ENCODE peak calls at places on chromosomes 4 and X, in five cellular contexts. One of them, this sample, is unnamed.

GRCh38 chrX:153828308-153828707 is 2.0 kb downstream of the PDZD4 start:
- DNase-seq in stimulated activated CD4-positive, alpha-beta T cell treated with anti-CD3 and anti-CD28 coated beads, Interleukin-4, amount 100 ng/mL, for 48 hours: no peak
- DNase-seq in GM10248: peak
- DNase-seq in choroid plexus epithelial cell: peak
- DNase-seq in astrocyte of the spinal cord: no peak
- DNase-seq in this sample: no peak

GRCh38 chrX:152904151-152905080 is 6.5 kb downstream of the ZNF185 start:
- DNase-seq in stimulated activated CD4-positive, alpha-beta T cell treated with anti-CD3 and anti-CD28 coated beads, Interleukin-4, amount 100 ng/mL, for 48 hours: no peak
- DNase-seq in GM10248: peak
- DNase-seq in choroid plexus epithelial cell: peak
- DNase-seq in astrocyte of the spinal cord: peak
- DNase-seq in this sample: peak

GRCh38 chr4:122652379-122652778 is 31.5 kb upstream of the IL21 start:
- DNase-seq in stimulated activated CD4-positive, alpha-beta T cell treated with anti-CD3 and anti-CD28 coated beads, Interleukin-4, amount 100 ng/mL, for 48 hours: peak
- DNase-seq in GM10248: peak
- DNase-seq in choroid plexus epithelial cell: peak
- DNase-seq in astrocyte of the spinal cord: peak
- DNase-seq in this sample: peak

GRCh38 chr4:3250956-3251690 is 2.2 kb downstream of the MSANTD1 start:
- DNase-seq in stimulated activated CD4-positive, alpha-beta T cell treated with anti-CD3 and anti-CD28 coated beads, Interleukin-4, amount 100 ng/mL, for 48 hours: no peak
- DNase-seq in GM10248: no peak
- DNase-seq in choroid plexus epithelial cell: peak
- DNase-seq in astrocyte of the spinal cord: no peak
- DNase-seq in this sample: no peak

GRCh38 chr4:3218824-3219760 is 29.9 kb upstream of the MSANTD1 start:
- DNase-seq in stimulated activated CD4-positive, alpha-beta T cell treated with anti-CD3 and anti-CD28 coated beads, Interleukin-4, amount 100 ng/mL, for 48 hours: no peak
- DNase-seq in GM10248: no peak
- DNase-seq in choroid plexus epithelial cell: no peak
- DNase-seq in astrocyte of the spinal cord: no peak
- DNase-seq in this sample: no peak

GRCh38 chrX:42951747-42952146 is 173.8 kb upstream of the PPP1R2C start:
- DNase-seq in stimulated activated CD4-positive, alpha-beta T cell treated with anti-CD3 and anti-CD28 coated beads, Interleukin-4, amount 100 ng/mL, for 48 hours: no peak
- DNase-seq in GM10248: no peak
- DNase-seq in choroid plexus epithelial cell: no peak
- DNase-seq in astrocyte of the spinal cord: no peak
- DNase-seq in this sample: no peak

GRCh38 chrX:149527705-149528104 is 13.1 kb upstream of the EOLA1 start:
- DNase-seq in stimulated activated CD4-positive, alpha-beta T cell treated with anti-CD3 and anti-CD28 coated beads, Interleukin-4, amount 100 ng/mL, for 48 hours: no peak
- DNase-seq in GM10248: no peak
- DNase-seq in choroid plexus epithelial cell: peak
- DNase-seq in astrocyte of the spinal cord: peak
- DNase-seq in this sample: peak

GRCh38 chrX:69065451-69065850 is 99.8 kb downstream of the PJA1 start:
- DNase-seq in stimulated activated CD4-positive, alpha-beta T cell treated with anti-CD3 and anti-CD28 coated beads, Interleukin-4, amount 100 ng/mL, for 48 hours: no peak
- DNase-seq in GM10248: no peak
- DNase-seq in choroid plexus epithelial cell: peak
- DNase-seq in astrocyte of the spinal cord: no peak
- DNase-seq in this sample: peak

GRCh38 chr4:158621729-158622128 is 50.0 kb downstream of the C4orf46 start:
- DNase-seq in stimulated activated CD4-positive, alpha-beta T cell treated with anti-CD3 and anti-CD28 coated beads, Interleukin-4, amount 100 ng/mL, for 48 hours: no peak
- DNase-seq in GM10248: no peak
- DNase-seq in choroid plexus epithelial cell: no peak
- DNase-seq in astrocyte of the spinal cord: no peak
- DNase-seq in this sample: no peak

GRCh38 chr4:1369091-1369450 is 22.1 kb downstream of the UVSSA start:
- DNase-seq in stimulated activated CD4-positive, alpha-beta T cell treated with anti-CD3 and anti-CD28 coated beads, Interleukin-4, amount 100 ng/mL, for 48 hours: no peak
- DNase-seq in GM10248: no peak
- DNase-seq in choroid plexus epithelial cell: no peak
- DNase-seq in astrocyte of the spinal cord: no peak
- DNase-seq in this sample: no peak

GRCh38 chr4:41693629-41694028 is 54.9 kb downstream of the PHOX2B start:
- DNase-seq in stimulated activated CD4-positive, alpha-beta T cell treated with anti-CD3 and anti-CD28 coated beads, Interleukin-4, amount 100 ng/mL, for 48 hours: no peak
- DNase-seq in GM10248: no peak
- DNase-seq in choroid plexus epithelial cell: peak
- DNase-seq in astrocyte of the spinal cord: peak
- DNase-seq in this sample: peak

GRCh38 chr4:81215219-81215892 is at the start of gene PRKG2:
- DNase-seq in stimulated activated CD4-positive, alpha-beta T cell treated with anti-CD3 and anti-CD28 coated beads, Interleukin-4, amount 100 ng/mL, for 48 hours: no peak
- DNase-seq in GM10248: no peak
- DNase-seq in choroid plexus epithelial cell: peak
- DNase-seq in astrocyte of the spinal cord: peak
- DNase-seq in this sample: peak

GRCh38 chr4:75327804-75328512 is 186.2 kb downstream of the RCHY1 start:
- DNase-seq in stimulated activated CD4-positive, alpha-beta T cell treated with anti-CD3 and anti-CD28 coated beads, Interleukin-4, amount 100 ng/mL, for 48 hours: no peak
- DNase-seq in GM10248: no peak
- DNase-seq in choroid plexus epithelial cell: no peak
- DNase-seq in astrocyte of the spinal cord: no peak
- DNase-seq in this sample: no peak

GRCh38 chr4:69610484-69610883 is 29.0 kb downstream of the UGT2A2 start:
- DNase-seq in stimulated activated CD4-positive, alpha-beta T cell treated with anti-CD3 and anti-CD28 coated beads, Interleukin-4, amount 100 ng/mL, for 48 hours: no peak
- DNase-seq in GM10248: no peak
- DNase-seq in choroid plexus epithelial cell: no peak
- DNase-seq in astrocyte of the spinal cord: no peak
- DNase-seq in this sample: no peak

GRCh38 chr4:8110071-8110986 is 48.3 kb downstream of the ABLIM2 start:
- DNase-seq in stimulated activated CD4-positive, alpha-beta T cell treated with anti-CD3 and anti-CD28 coated beads, Interleukin-4, amount 100 ng/mL, for 48 hours: peak
- DNase-seq in GM10248: no peak
- DNase-seq in choroid plexus epithelial cell: peak
- DNase-seq in astrocyte of the spinal cord: peak
- DNase-seq in this sample: peak

GRCh38 chrX:112654871-112655270 is 24.9 kb downstream of the LHFPL1 start:
- DNase-seq in stimulated activated CD4-positive, alpha-beta T cell treated with anti-CD3 and anti-CD28 coated beads, Interleukin-4, amount 100 ng/mL, for 48 hours: no peak
- DNase-seq in GM10248: no peak
- DNase-seq in choroid plexus epithelial cell: peak
- DNase-seq in astrocyte of the spinal cord: peak
- DNase-seq in this sample: peak

GRCh38 chrX:130086414-130087207 is 23.7 kb downstream of the ELF4 start:
- DNase-seq in stimulated activated CD4-positive, alpha-beta T cell treated with anti-CD3 and anti-CD28 coated beads, Interleukin-4, amount 100 ng/mL, for 48 hours: no peak
- DNase-seq in GM10248: peak
- DNase-seq in choroid plexus epithelial cell: no peak
- DNase-seq in astrocyte of the spinal cord: no peak
- DNase-seq in this sample: no peak